ENCODE peak calls at places on chromosome 13, in eight cellular contexts. K is endothelial cell of umbilical vein, J is tibial nerve, M is stomach, A is GM12878, Q is IMR-90, W is body of pancreas, O is gastrocnemius medialis. L is an unnamed sample. For H3K9me3, the result is how much of the 10 kb centered on the place peaks cover.

GRCh38 chr13:96824110-96824509 is 170.2 kb downstream of the OXGR1 start:
- DNase-seq in K (no peak), J (no peak), M (no peak), A (no peak), Q (no peak), W (no peak), O (no peak), L (no peak)

GRCh38 chr13:24050292-24050711 is 110.2 kb upstream of the SPATA13 start:
- DNase-seq in K (no peak), J (no peak), M (peak), A (no peak), Q (peak), W (peak), O (no peak), L (no peak)

GRCh38 chr13:76822691-76823267 is 63.4 kb downstream of the KCTD12 start:
- DNase-seq in K (peak), J (no peak), M (no peak), A (no peak), Q (peak), W (no peak), O (no peak), L (no peak)

GRCh38 chr13:102569488-102569887 is 27.3 kb upstream of the TPP2 start:
- DNase-seq in K (no peak), J (no peak), M (no peak), A (no peak), Q (peak), W (no peak), O (no peak), L (no peak)

GRCh38 chr13:20492036-20492435 is 33.6 kb downstream of the CRYL1 start:
- DNase-seq in K (no peak), J (no peak), M (no peak), A (no peak), Q (no peak), W (no peak), O (no peak), L (no peak)

GRCh38 chr13:45055902-45056648 is 64.2 kb upstream of the GTF2F2 start:
- DNase-seq in K (no peak), J (peak), M (no peak), A (no peak), Q (peak), W (no peak), O (no peak), L (no peak)

GRCh38 chr13:41960195-41960699 is 662 bp downstream of the VWA8 start:
- DNase-seq in K (peak), J (no peak), M (no peak), A (no peak), Q (peak), W (peak), O (peak), L (no peak)

GRCh38 chr13:103194871-103195270 is 128.7 kb upstream of the SLC10A2 start:
- DNase-seq in K (no peak), J (no peak), M (no peak), A (no peak), Q (no peak), W (no peak), O (no peak), L (no peak)

GRCh38 chr13:46345400-46345799 is 41.7 kb downstream of the RUBCNL start:
- DNase-seq in K (no peak), J (no peak), M (no peak), A (no peak), Q (no peak), W (peak), O (no peak), L (no peak)

GRCh38 chr13:29883941-29884518 is 33.6 kb upstream of the UBL3 start:
- DNase-seq in K (no peak), J (no peak), M (no peak), A (no peak), Q (peak), W (no peak), O (no peak), L (no peak)

GRCh38 chr13:26679411-26679810 is 81.2 kb downstream of the GPR12 start:
- DNase-seq in K (no peak), J (no peak), M (no peak), A (no peak), Q (peak), W (no peak), O (no peak), L (no peak)

GRCh38 chr13:25095862-25096453 is at the start of gene PABPC3:
- DNase-seq in K (no peak), J (no peak), M (no peak), A (no peak), Q (no peak), W (no peak), O (no peak), L (no peak)

GRCh38 chr13:36297259-36297599 is 385 bp downstream of the CCDC169 start:
- DNase-seq in K (no peak), J (no peak), M (no peak), A (no peak), Q (peak), W (no peak), O (no peak), L (no peak)

GRCh38 chr13:99758465-99759162 is 213.0 kb downstream of the ZIC5 start:
- DNase-seq in K (no peak), J (no peak), M (no peak), A (no peak), Q (no peak), W (no peak), O (no peak), L (no peak)

GRCh38 chr13:50236898-50237318 is 221.7 kb downstream of the KCNRG start:
- DNase-seq in K (no peak), J (no peak), M (no peak), A (peak), Q (peak), W (no peak), O (no peak), L (no peak)

GRCh38 chr13:20435616-20436368 is 89.9 kb downstream of the CRYL1 start:
- DNase-seq in K (no peak), J (no peak), M (no peak), A (no peak), Q (no peak), W (no peak), O (no peak), L (no peak)

GRCh38 chr13:21048901-21049655 is 12.3 kb downstream of the LATS2 start:
- DNase-seq in K (no peak), J (no peak), M (no peak), A (no peak), Q (no peak), W (no peak), O (no peak), L (no peak)

GRCh38 chr13:95624020-95624419 is 20.5 kb downstream of the DZIP1 start:
- DNase-seq in K (peak), J (no peak), M (no peak), A (no peak), Q (peak), W (no peak), O (no peak), L (no peak)

GRCh38 chr13:72849571-72849970 is 67.6 kb downstream of the PIBF1 start:
- DNase-seq in K (no peak), J (no peak), M (no peak), A (no peak), Q (peak), W (no peak), O (no peak), L (no peak)

GRCh38 chr13:40596484-40596883 is 70.0 kb downstream of the FOXO1 start:
- DNase-seq in K (no peak), J (no peak), M (no peak), A (no peak), Q (no peak), W (no peak), O (peak), L (no peak)

GRCh38 chr13:44726214-44726613 is 150.1 kb upstream of the TSC22D1 start:
- DNase-seq in K (no peak), J (no peak), M (no peak), A (no peak), Q (peak), W (no peak), O (no peak), L (no peak)

GRCh38 chr13:54183166-54183565 is 1154.6 kb downstream of the OLFM4 start:
- DNase-seq in K (no peak), J (no peak), M (no peak), A (no peak), Q (no peak), W (no peak), O (no peak), L (no peak)

GRCh38 chr13:30111810-30112209 is 195.5 kb downstream of the KATNAL1 start:
- DNase-seq in K (no peak), J (no peak), M (no peak), A (no peak), Q (no peak), W (no peak), O (no peak), L (no peak)

GRCh38 chr13:21594715-21595545 is 9.0 kb downstream of the MICU2 start:
- DNase-seq in K (no peak), J (no peak), M (no peak), A (no peak), Q (no peak), W (no peak), O (no peak), L (no peak)

GRCh38 chr13:41652735-41653361 is 195.5 kb downstream of the RGCC start:
- DNase-seq in K (peak), J (peak), M (no peak), A (no peak), Q (peak), W (peak), O (no peak), L (no peak)

GRCh38 chr13:36966404-36966803 is 32.7 kb downstream of the ALG5 start:
- DNase-seq in K (peak), J (no peak), M (no peak), A (no peak), Q (no peak), W (no peak), O (no peak), L (no peak)

GRCh38 chr13:112346173-112346898 is 29.8 kb upstream of the SPACA7 start:
- DNase-seq in K (no peak), J (no peak), M (no peak), A (no peak), Q (no peak), W (peak), O (no peak), L (peak)

GRCh38 chr13:66933994-66934393 is 296.1 kb downstream of the PCDH9 start:
- DNase-seq in K (no peak), J (no peak), M (no peak), A (no peak), Q (peak), W (no peak), O (no peak), L (no peak)

GRCh38 chr13:72458701-72459100 is 268.7 kb downstream of the MZT1 start:
- DNase-seq in K (no peak), J (no peak), M (no peak), A (no peak), Q (no peak), W (no peak), O (no peak), L (no peak)

GRCh38 chr13:102323505-102323904 is 78.3 kb downstream of the FGF14 start:
- DNase-seq in K (no peak), J (no peak), M (no peak), A (no peak), Q (no peak), W (no peak), O (no peak), L (no peak)

GRCh38 chr13:32737679-32738078 is 151.4 kb downstream of the PDS5B start:
- DNase-seq in K (no peak), J (no peak), M (no peak), A (no peak), Q (no peak), W (no peak), O (no peak), L (no peak)
- H3K27ac ChIP-seq in K (peak), J (peak), M (peak), A (peak), Q (no peak), W (peak), O (peak), L (peak)

GRCh38 chr13:80721689-80722088 is 380.8 kb upstream of the SPRY2 start:
- DNase-seq in K (no peak), J (no peak), M (no peak), A (no peak), Q (no peak), W (no peak), O (no peak), L (no peak)
- H3K9me3 ChIP-seq in K (under half), J (under half), M (under half), A (under half), Q (under half), W (under half), O (under half), L (under half)

GRCh38 chr13:109402976-109403375 is 383.4 kb downstream of the IRS2 start:
- DNase-seq in K (no peak), J (no peak), M (no peak), A (no peak), Q (no peak), W (no peak), O (no peak), L (no peak)
- TF ChIP-seq POLR2A in K (no peak), J (no peak), M (no peak), A (no peak), Q (no peak), W (no peak), O (no peak), L (no peak)

DNA sequence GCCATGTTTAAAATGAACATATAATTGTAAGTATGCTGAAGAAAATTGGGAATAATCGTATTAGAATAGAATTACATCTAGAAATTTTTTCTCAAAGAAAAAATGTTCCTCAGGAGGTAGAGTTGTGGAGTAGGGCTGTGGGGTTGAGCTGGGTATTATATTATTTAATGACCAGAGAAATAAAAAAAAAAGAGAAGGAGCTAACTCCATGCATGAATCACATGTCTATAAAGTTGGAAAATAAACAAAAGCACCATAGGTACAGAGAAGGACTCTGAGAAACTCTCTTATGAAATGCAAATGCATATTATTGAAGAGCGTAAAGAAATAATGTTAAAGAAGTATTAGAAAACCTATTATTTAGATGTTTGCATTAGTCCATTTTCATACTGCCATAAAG is 405.5 kb downstream of the EFNB2 start:
- DNase-seq in K (no peak), J (no peak), M (no peak), A (no peak), Q (no peak), W (no peak), O (no peak), L (no peak)
- H3K27ac ChIP-seq in K (no peak), J (no peak), M (no peak), A (no peak), Q (no peak), W (no peak), O (no peak), L (no peak)